ENCODE peak calls at places on chromosome 12, in ten cellular contexts. P, N, E, T, J, B, X, Z, L and D are unnamed samples.
A peak's percentile ranks its signal among the peaks of the same experiment; 100 is the strongest.

GRCh38 chr12:84785951-84786350 is 126.6 kb downstream of the SLC6A15 start:
- DNase-seq in P (no peak), N (no peak), E (no peak), T (no peak), J (no peak), B (no peak), X (no peak), Z (no peak), L (no peak), D (no peak)

GRCh38 chr12:15688838-15689237 is 100.3 kb downstream of the EPS8 start:
- DNase-seq in P (no peak), N (peak; percentile 39), E (no peak), T (no peak), J (no peak), B (no peak), X (no peak), Z (no peak), L (no peak), D (no peak)

GRCh38 chr12:60035835-60036234 is 440.0 kb downstream of the SLC16A7 start:
- DNase-seq in P (no peak), N (no peak), E (no peak), T (no peak), J (no peak), B (no peak), X (no peak), Z (no peak), L (no peak), D (no peak)

GRCh38 chr12:101552277-101552676 is 42.5 kb upstream of the MYBPC1 start:
- DNase-seq in P (no peak), N (no peak), E (no peak), T (no peak), J (no peak), B (no peak), X (no peak), Z (peak; percentile 74), L (no peak), D (no peak)

GRCh38 chr12:32947203-32947795 is 50.7 kb upstream of the PKP2 start:
- DNase-seq in P (no peak), N (peak; percentile 51), E (peak; percentile 9), T (peak; percentile 26), J (no peak), B (no peak), X (no peak), Z (peak; percentile 58), L (no peak), D (no peak)

GRCh38 chr12:115946867-115947695 is 330.4 kb downstream of the MED13L start:
- DNase-seq in P (no peak), N (peak; percentile 33), E (no peak), T (no peak), J (no peak), B (no peak), X (no peak), Z (no peak), L (no peak), D (no peak)

GRCh38 chr12:117360222-117360550 is 1.2 kb downstream of the NOS1 start:
- DNase-seq in P (no peak), N (no peak), E (no peak), T (no peak), J (no peak), B (no peak), X (no peak), Z (no peak), L (no peak), D (no peak)

GRCh38 chr12:104603545-104603973 is 146.8 kb downstream of the CHST11 start:
- DNase-seq in P (no peak), N (no peak), E (no peak), T (peak; percentile 76), J (no peak), B (no peak), X (no peak), Z (no peak), L (no peak), D (no peak)

GRCh38 chr12:65822732-65823480 is 1.4 kb upstream of the HMGA2 start:
- DNase-seq in P (peak; percentile 67), N (peak; percentile 97), E (no peak), T (peak; percentile 94), J (peak; percentile 82), B (no peak), X (no peak), Z (no peak), L (no peak), D (no peak)

GRCh38 chr12:124694846-124695497 is 127.6 kb upstream of the NCOR2 start:
- DNase-seq in P (no peak), N (peak; percentile 78), E (no peak), T (peak; percentile 99), J (no peak), B (no peak), X (no peak), Z (no peak), L (no peak), D (no peak)

GRCh38 chr12:1220127-1221092 is 229.4 kb downstream of the ERC1 start:
- DNase-seq in P (no peak), N (no peak), E (no peak), T (no peak), J (no peak), B (no peak), X (no peak), Z (peak; percentile 40), L (no peak), D (no peak)

GRCh38 chr12:916240-916639 is 33.3 kb downstream of the RAD52 start:
- DNase-seq in P (peak; percentile 60), N (no peak), E (no peak), T (peak; percentile 57), J (no peak), B (no peak), X (peak; percentile 23), Z (no peak), L (no peak), D (peak; percentile 20)

GRCh38 chr12:99063182-99063581 is 418.1 kb downstream of the APAF1 start:
- DNase-seq in P (no peak), N (no peak), E (no peak), T (no peak), J (no peak), B (no peak), X (no peak), Z (no peak), L (no peak), D (no peak)

GRCh38 chr12:43255642-43256041 is 296.4 kb downstream of the ADAMTS20 start:
- DNase-seq in P (no peak), N (no peak), E (no peak), T (no peak), J (no peak), B (no peak), X (no peak), Z (peak; percentile 73), L (no peak), D (no peak)

GRCh38 chr12:12474471-12474928 is 88.2 kb downstream of the DUSP16 start:
- DNase-seq in P (no peak), N (no peak), E (no peak), T (no peak), J (no peak), B (no peak), X (no peak), Z (no peak), L (no peak), D (no peak)